ENCODE peak calls at places on chromosomes 16 and 17, in nine cellular contexts. One of them, this sample, is unnamed.

GRCh38 chr16:83960521-83961249 is 7.4 kb upstream of the NECAB2 start:
- DNase-seq in nucleus accumbens: no peak
- DNase-seq in GM13976: no peak
- DNase-seq in effector memory CD4-positive, alpha-beta T cell: no peak
- DNase-seq in upper lobe of right lung: no peak
- DNase-seq in GM18507: no peak
- DNase-seq in non-pigmented ciliary epithelial cell: no peak
- DNase-seq in substantia nigra: no peak
- DNase-seq in lower lobe of right lung: no peak
- DNase-seq in this sample: no peak

GRCh38 chr16:29697391-29697790 is 18.4 kb downstream of the QPRT start:
- DNase-seq in effector memory CD4-positive, alpha-beta T cell: no peak
- DNase-seq in non-pigmented ciliary epithelial cell: no peak
- DNase-seq in GM13976: no peak
- DNase-seq in GM18507: no peak
- DNase-seq in lower lobe of right lung: peak; percentile 4
- DNase-seq in upper lobe of right lung: no peak
- DNase-seq in nucleus accumbens: no peak
- DNase-seq in substantia nigra: no peak
- DNase-seq in this sample: no peak

GRCh38 chr16:89945654-89946053 is 2.9 kb upstream of the DEF8 start:
- DNase-seq in non-pigmented ciliary epithelial cell: no peak
- DNase-seq in lower lobe of right lung: peak; percentile 67
- DNase-seq in nucleus accumbens: no peak
- DNase-seq in GM18507: no peak
- DNase-seq in effector memory CD4-positive, alpha-beta T cell: no peak
- DNase-seq in GM13976: no peak
- DNase-seq in upper lobe of right lung: no peak
- DNase-seq in substantia nigra: no peak
- DNase-seq in this sample: no peak

GRCh38 chr16:88692861-88693260 is 6.6 kb upstream of the SNAI3 start:
- DNase-seq in nucleus accumbens: no peak
- DNase-seq in effector memory CD4-positive, alpha-beta T cell: no peak
- DNase-seq in non-pigmented ciliary epithelial cell: no peak
- DNase-seq in GM13976: no peak
- DNase-seq in lower lobe of right lung: no peak
- DNase-seq in GM18507: no peak
- DNase-seq in upper lobe of right lung: no peak
- DNase-seq in substantia nigra: no peak
- DNase-seq in this sample: no peak

GRCh38 chr16:30355954-30356308 is 823 bp upstream of the CD2BP2 start:
- DNase-seq in GM18507: no peak
- DNase-seq in non-pigmented ciliary epithelial cell: no peak
- DNase-seq in substantia nigra: no peak
- DNase-seq in upper lobe of right lung: no peak
- DNase-seq in effector memory CD4-positive, alpha-beta T cell: no peak
- DNase-seq in GM13976: no peak
- DNase-seq in lower lobe of right lung: no peak
- DNase-seq in nucleus accumbens: no peak
- DNase-seq in this sample: no peak

GRCh38 chr17:80673152-80673920 is 128.7 kb downstream of the RPTOR start:
- DNase-seq in GM13976: no peak
- DNase-seq in upper lobe of right lung: no peak
- DNase-seq in lower lobe of right lung: no peak
- DNase-seq in nucleus accumbens: no peak
- DNase-seq in effector memory CD4-positive, alpha-beta T cell: no peak
- DNase-seq in non-pigmented ciliary epithelial cell: no peak
- DNase-seq in GM18507: no peak
- DNase-seq in substantia nigra: no peak
- DNase-seq in this sample: no peak

GRCh38 chr17:34776454-34776853 is 184.8 kb downstream of the CCT6B start:
- DNase-seq in effector memory CD4-positive, alpha-beta T cell: no peak
- DNase-seq in GM18507: no peak
- DNase-seq in upper lobe of right lung: no peak
- DNase-seq in substantia nigra: no peak
- DNase-seq in non-pigmented ciliary epithelial cell: no peak
- DNase-seq in nucleus accumbens: no peak
- DNase-seq in lower lobe of right lung: no peak
- DNase-seq in GM13976: no peak
- DNase-seq in this sample: no peak

GRCh38 chr17:11178576-11178975 is 62.4 kb upstream of the SHISA6 start:
- DNase-seq in nucleus accumbens: no peak
- DNase-seq in GM18507: no peak
- DNase-seq in lower lobe of right lung: no peak
- DNase-seq in effector memory CD4-positive, alpha-beta T cell: no peak
- DNase-seq in GM13976: no peak
- DNase-seq in substantia nigra: no peak
- DNase-seq in upper lobe of right lung: no peak
- DNase-seq in non-pigmented ciliary epithelial cell: no peak
- DNase-seq in this sample: no peak

GRCh38 chr16:58488531-58488930 is 11.4 kb upstream of the NDRG4 start:
- DNase-seq in upper lobe of right lung: peak; percentile 53
- DNase-seq in lower lobe of right lung: no peak
- DNase-seq in substantia nigra: no peak
- DNase-seq in nucleus accumbens: no peak
- DNase-seq in GM18507: no peak
- DNase-seq in non-pigmented ciliary epithelial cell: no peak
- DNase-seq in effector memory CD4-positive, alpha-beta T cell: no peak
- DNase-seq in GM13976: no peak
- DNase-seq in this sample: no peak

GRCh38 chr17:9239821-9240658 is 218.7 kb downstream of the NTN1 start:
- DNase-seq in non-pigmented ciliary epithelial cell: no peak
- DNase-seq in lower lobe of right lung: peak; percentile 85
- DNase-seq in upper lobe of right lung: peak; percentile 90
- DNase-seq in substantia nigra: peak; percentile 56
- DNase-seq in effector memory CD4-positive, alpha-beta T cell: peak; percentile 63
- DNase-seq in nucleus accumbens: peak; percentile 78
- DNase-seq in GM13976: peak; percentile 95
- DNase-seq in GM18507: peak; percentile 87
- DNase-seq in this sample: peak; percentile 60

GRCh38 chr16:71559855-71560254 is 17.0 kb downstream of the TAT start:
- DNase-seq in substantia nigra: no peak
- DNase-seq in non-pigmented ciliary epithelial cell: no peak
- DNase-seq in effector memory CD4-positive, alpha-beta T cell: no peak
- DNase-seq in GM13976: no peak
- DNase-seq in lower lobe of right lung: no peak
- DNase-seq in nucleus accumbens: no peak
- DNase-seq in upper lobe of right lung: no peak
- DNase-seq in GM18507: no peak
- DNase-seq in this sample: no peak

GRCh38 chr17:81380682-81381518 is 14.4 kb upstream of the BAHCC1 start:
- DNase-seq in nucleus accumbens: peak; percentile 35
- DNase-seq in substantia nigra: no peak
- DNase-seq in lower lobe of right lung: no peak
- DNase-seq in non-pigmented ciliary epithelial cell: no peak
- DNase-seq in GM18507: no peak
- DNase-seq in upper lobe of right lung: no peak
- DNase-seq in effector memory CD4-positive, alpha-beta T cell: no peak
- DNase-seq in GM13976: no peak
- DNase-seq in this sample: peak; percentile 66

GRCh38 chr17:17097763-17098345 is 55.6 kb downstream of the MPRIP start:
- DNase-seq in non-pigmented ciliary epithelial cell: no peak
- DNase-seq in lower lobe of right lung: no peak
- DNase-seq in substantia nigra: no peak
- DNase-seq in upper lobe of right lung: no peak
- DNase-seq in GM18507: no peak
- DNase-seq in GM13976: no peak
- DNase-seq in effector memory CD4-positive, alpha-beta T cell: no peak
- DNase-seq in nucleus accumbens: no peak
- DNase-seq in this sample: no peak

GRCh38 chr16:86566601-86566965 is at the start of gene FOXC2:
- DNase-seq in effector memory CD4-positive, alpha-beta T cell: peak; percentile 14
- DNase-seq in substantia nigra: no peak
- DNase-seq in lower lobe of right lung: peak; percentile 70
- DNase-seq in GM13976: no peak
- DNase-seq in non-pigmented ciliary epithelial cell: peak; percentile 83
- DNase-seq in GM18507: no peak
- DNase-seq in nucleus accumbens: no peak
- DNase-seq in upper lobe of right lung: peak; percentile 80
- DNase-seq in this sample: no peak

This sample was measured in globus pallidus.